ENCODE peak calls at places on chromosomes 13 and 19, in five cellular contexts. G is A549, Z is K562, D is IMR-90, N is H1. M is an unnamed sample.

GRCh38 chr13:44816701-44817684 is 172.3 kb downstream of the NUFIP1 start:
- DNase-seq in N (no peak), G (peak; percentile 22), D (peak; percentile 49), Z (no peak), M (no peak)

GRCh38 chr19:2732157-2732725 is 7.6 kb downstream of the SLC39A3 start:
- DNase-seq in D (no peak), N (no peak), Z (no peak), G (no peak), M (no peak)

GRCh38 chr19:37928527-37929286 is 21.7 kb downstream of the SIPA1L3 start:
- DNase-seq in N (no peak), D (no peak), Z (no peak), G (peak; percentile 74), M (no peak)

GRCh38 chr19:5064896-5065295 is 96.0 kb downstream of the KDM4B start:
- DNase-seq in D (no peak), G (no peak), N (no peak), Z (no peak), M (no peak)

GRCh38 chr19:19538767-19539166 is 702 bp downstream of the CILP2 start:
- DNase-seq in D (no peak), G (no peak), N (no peak), Z (no peak), M (no peak)

GRCh38 chr19:3977242-3978143 is 6.6 kb upstream of the DAPK3 start:
- DNase-seq in D (no peak), G (no peak), Z (no peak), N (peak; percentile 54), M (no peak)

GRCh38 chr13:40189885-40190655 is 476.4 kb downstream of the FOXO1 start:
- DNase-seq in Z (no peak), G (no peak), D (no peak), N (no peak), M (no peak)

GRCh38 chr19:41868120-41868988 is 8.3 kb downstream of the RPS19 start:
- DNase-seq in N (no peak), G (no peak), D (no peak), Z (no peak), M (no peak)

GRCh38 chr13:113157206-113157928 is 1.1 kb upstream of the PROZ start:
- DNase-seq in N (peak; percentile 33), G (no peak), D (no peak), Z (peak; percentile 11), M (no peak)

GRCh38 chr13:93259527-93260080 is 33.0 kb downstream of the GPC6 start:
- DNase-seq in G (no peak), D (peak; percentile 15), Z (no peak), N (no peak), M (no peak)

GRCh38 chr13:41107584-41108014 is 25.0 kb downstream of the KBTBD6 start:
- DNase-seq in N (peak; percentile 56), Z (no peak), G (no peak), D (no peak), M (peak; percentile 81)

GRCh38 chr13:24747248-24748151 is 16.5 kb upstream of the RNF17 start:
- DNase-seq in Z (no peak), D (no peak), G (no peak), N (peak; percentile 70), M (no peak)

GRCh38 chr19:5592531-5592930 is 24.8 kb upstream of the TINCR start:
- DNase-seq in D (no peak), G (no peak), N (no peak), Z (no peak), M (no peak)

GRCh38 chr13:22828081-22828480 is 352.7 kb upstream of the SGCG start:
- DNase-seq in D (peak; percentile 2), G (no peak), Z (peak; percentile 13), N (no peak), M (no peak)

GRCh38 chr13:40798380-40798779 is 9.0 kb downstream of the SLC25A15 start:
- DNase-seq in Z (no peak), G (no peak), N (no peak), D (no peak), M (no peak)

GRCh38 chr13:68697551-68697950 is 1410.1 kb upstream of the ATXN8OS start:
- DNase-seq in N (no peak), Z (peak; percentile 70), G (no peak), D (no peak), M (no peak)

GRCh38 chr19:23273022-23273593 is 22.9 kb upstream of the ZNF724 start:
- DNase-seq in N (no peak), G (no peak), Z (no peak), D (no peak), M (no peak)

GRCh38 chr19:33293255-33294057 is 8.9 kb downstream of the CEBPA start:
- DNase-seq in G (peak; percentile 94), N (no peak), D (peak; percentile 71), Z (peak; percentile 38), M (peak; percentile 93)

GRCh38 chr19:48271531-48272151 is 1.8 kb downstream of the ZNF114 start:
- DNase-seq in Z (no peak), D (peak; percentile 35), N (peak; percentile 82), G (peak; percentile 75), M (peak; percentile 67)

GRCh38 chr19:57302020-57302465 is 18.2 kb upstream of the ZNF543 start:
- DNase-seq in Z (no peak), G (no peak), N (no peak), D (peak; percentile 95), M (no peak)

GRCh38 chr13:73738626-73739025 is 395.6 kb downstream of the KLF12 start:
- DNase-seq in Z (no peak), N (no peak), G (no peak), D (peak; percentile 28), M (no peak)

GRCh38 chr13:112899618-112900600 is 69.1 kb upstream of the MCF2L start:
- DNase-seq in G (no peak), N (no peak), D (no peak), Z (no peak), M (no peak)

GRCh38 chr19:14517840-14518505 is at the start of gene DNAJB1:
- DNase-seq in Z (peak; percentile 85), G (peak; percentile 75), D (peak; percentile 64), N (peak; percentile 80), M (peak; percentile 38)

GRCh38 chr13:83048419-83048818 is 833.9 kb downstream of the SLITRK1 start:
- DNase-seq in D (peak; percentile 3), N (no peak), Z (no peak), G (no peak), M (no peak)

GRCh38 chr19:3193256-3194062 is 7.7 kb downstream of the NCLN start:
- DNase-seq in Z (peak; percentile 49), N (no peak), D (no peak), G (no peak), M (no peak)

GRCh38 chr19:511101-511841 is 4.0 kb downstream of the TPGS1 start:
- DNase-seq in D (peak; percentile 36), G (no peak), N (peak; percentile 61), Z (no peak), M (no peak)

GRCh38 chr13:37923236-37923635 is 53.7 kb upstream of the TRPC4 start:
- DNase-seq in Z (peak; percentile 63), G (no peak), D (no peak), N (no peak), M (no peak)

GRCh38 chr13:73672492-73672891 is 461.7 kb downstream of the KLF12 start:
- DNase-seq in D (no peak), Z (no peak), G (no peak), N (no peak), M (peak; percentile 2)

GRCh38 chr13:80705371-80706163 is 364.6 kb upstream of the SPRY2 start:
- DNase-seq in N (no peak), G (no peak), D (no peak), Z (no peak), M (no peak)

GRCh38 chr19:40718774-40719391 is 2.0 kb downstream of the ITPKC start:
- DNase-seq in N (no peak), Z (peak; percentile 71), G (peak; percentile 83), D (peak; percentile 40), M (peak; percentile 79)

GRCh38 chr19:43596842-43597461 is 557 bp downstream of the ZNF576 start:
- DNase-seq in G (no peak), Z (no peak), N (no peak), D (peak; percentile 13), M (no peak)

GRCh38 chr13:25911020-25911419 is 140.8 kb downstream of the SHISA2 start:
- DNase-seq in D (no peak), G (no peak), Z (no peak), N (no peak), M (no peak)

GRCh38 chr13:73082471-73082870 is 23.7 kb downstream of the KLF5 start:
- DNase-seq in G (no peak), Z (no peak), D (no peak), N (no peak), M (no peak)

GRCh38 chr13:98285852-98286594 is 109.0 kb upstream of the RNF113B start:
- DNase-seq in N (no peak), Z (no peak), D (no peak), G (no peak), M (no peak)

GRCh38 chr19:33505823-33506222 is 15.8 kb downstream of the PEPD start:
- DNase-seq in G (no peak), N (no peak), Z (no peak), D (no peak), M (no peak)

GRCh38 chr19:1748115-1748702 is 5.1 kb upstream of the ONECUT3 start:
- DNase-seq in G (no peak), N (peak; percentile 88), Z (no peak), D (no peak), M (no peak)

DNA sequence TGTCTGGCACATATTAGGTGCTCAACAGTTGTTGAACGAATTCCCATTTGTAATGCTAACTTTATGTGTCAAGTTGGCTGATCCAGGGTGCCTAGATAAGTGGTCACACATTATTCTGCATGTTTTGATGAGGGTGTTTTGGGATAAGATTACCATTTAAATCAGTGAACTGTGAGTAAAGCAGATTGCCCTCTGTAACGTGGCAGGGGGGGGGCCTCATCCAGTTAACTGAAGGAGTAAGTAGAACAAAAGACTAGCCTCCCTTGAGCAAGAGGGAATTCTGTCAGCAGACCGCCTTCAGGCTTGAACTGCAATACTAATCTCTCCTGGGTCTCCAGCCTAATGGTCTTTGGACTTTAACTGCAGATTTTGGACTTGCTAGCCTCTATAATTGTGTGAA is 4.1 kb upstream of the TEX30 start:
- DNase-seq in Z (no peak), N (no peak), D (no peak), G (no peak), M (no peak)
- TF ChIP-seq MAFK in Z (no peak), N (no peak), D (no peak), G (no peak), M (no peak)

GRCh38 chr13:48121733-48122132 is 26.8 kb upstream of the MED4 start:
- DNase-seq in N (no peak), D (no peak), G (no peak), Z (no peak), M (no peak)
- TF ChIP-seq MAFK in N (no peak), D (no peak), G (no peak), Z (no peak), M (no peak)

DNA sequence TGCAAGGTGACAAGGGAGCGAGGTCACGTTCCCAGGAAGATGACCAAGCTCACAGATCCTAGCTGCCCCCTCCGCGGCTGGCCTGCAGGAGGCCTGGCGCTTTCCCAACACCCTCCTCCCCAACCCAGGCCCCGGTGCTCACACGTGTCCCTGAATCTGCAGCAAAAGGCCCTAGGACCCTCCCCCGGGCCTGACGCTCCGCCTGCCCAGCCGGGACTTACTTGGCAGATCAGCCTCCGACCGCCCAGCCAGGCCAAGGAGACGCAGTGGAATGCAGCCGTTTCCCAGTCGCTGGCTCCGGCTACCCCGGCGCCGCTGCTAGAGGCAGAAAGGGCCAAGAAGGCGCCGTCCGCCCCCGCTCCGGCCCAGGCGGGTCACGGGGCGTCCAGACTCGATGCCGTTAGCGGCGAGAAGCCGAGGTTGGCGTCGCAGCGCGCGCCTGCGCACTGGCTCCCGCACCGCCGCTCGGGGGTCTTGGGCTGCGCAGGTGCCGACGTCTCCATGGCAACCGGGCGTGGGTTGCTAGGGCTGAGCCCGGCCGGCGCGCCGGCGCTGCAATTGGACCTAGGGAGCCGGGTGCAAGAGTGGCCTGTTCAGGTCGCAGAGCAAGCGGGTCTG is at the start of gene PNMA8A:
- DNase-seq in G (peak; percentile 65), D (peak; percentile 57), Z (peak; percentile 88), N (peak; percentile 94), M (no peak)
- TF ChIP-seq MAFK in G (no peak), D (no peak), Z (no peak), N (no peak), M (no peak)

GRCh38 chr13:46605824-46606554 is 53.0 kb downstream of the LRCH1 start:
- DNase-seq in D (no peak), Z (no peak), N (no peak), G (no peak), M (no peak)
- TF ChIP-seq MAFK in D (no peak), Z (no peak), N (no peak), G (no peak), M (no peak)